ENCODE peak calls at places on chromosomes 7 and 10, in nine cellular contexts. G is AG09309, O is C1 segment of cervical spinal cord, E is NCI-H2081, U is Calu3, W is brain microvascular endothelial cell, X is NCI-H510A, S is left ventricle myocardium superior, B is GM20000. Q is an unnamed sample.

GRCh38 chr7:129433823-129434171 is 435 bp upstream of the STRIP2 start:
- DNase-seq in O (no peak), G (no peak), W (no peak), B (no peak), U (peak), E (peak), S (no peak), X (peak), Q (peak)

GRCh38 chr10:803041-803741 is 113.7 kb upstream of the DIP2C start:
- DNase-seq in E (no peak), U (no peak), S (no peak), W (no peak), B (no peak), X (no peak), O (no peak), G (no peak), Q (no peak)

GRCh38 chr7:138228764-138229163 is 152.5 kb downstream of the AKR1D1 start:
- DNase-seq in G (no peak), O (no peak), X (no peak), S (no peak), U (no peak), W (no peak), E (no peak), B (no peak), Q (no peak)

GRCh38 chr10:132713421-132714095 is 72.4 kb downstream of the NKX6-2 start:
- DNase-seq in O (peak), U (no peak), S (peak), X (no peak), E (no peak), B (no peak), W (no peak), G (no peak), Q (no peak)

GRCh38 chr10:100043344-100043743 is 33.6 kb upstream of the DNMBP start:
- DNase-seq in U (no peak), G (no peak), S (no peak), E (no peak), W (no peak), O (no peak), X (no peak), B (no peak), Q (no peak)

GRCh38 chr7:139990142-139990535 is 72.6 kb downstream of the PARP12 start:
- DNase-seq in E (no peak), B (no peak), U (no peak), S (no peak), W (no peak), X (no peak), G (no peak), O (no peak), Q (no peak)

GRCh38 chr7:158395780-158396214 is 191.8 kb downstream of the PTPRN2 start:
- DNase-seq in S (no peak), O (no peak), B (no peak), X (no peak), U (peak), G (no peak), E (no peak), W (no peak), Q (no peak)

GRCh38 chr10:113957013-113957412 is 86.7 kb upstream of the ADRB1 start:
- DNase-seq in E (no peak), O (no peak), S (no peak), X (no peak), G (peak), W (peak), B (no peak), U (no peak), Q (no peak)

GRCh38 chr7:98365863-98366561 is 34.9 kb downstream of the BAIAP2L1 start:
- DNase-seq in W (peak), S (peak), E (no peak), U (no peak), B (no peak), G (no peak), X (no peak), O (no peak), Q (no peak)

GRCh38 chr7:80611779-80612178 is 26.7 kb upstream of the CD36 start:
- DNase-seq in O (no peak), G (peak), S (peak), X (no peak), B (no peak), W (peak), E (peak), U (peak), Q (no peak)

GRCh38 chr7:29565982-29566746 is 2.5 kb downstream of the PRR15 start:
- DNase-seq in U (peak), E (peak), W (no peak), S (peak), X (no peak), G (no peak), B (no peak), O (peak), Q (no peak)

GRCh38 chr7:75608451-75609122 is 116.5 kb downstream of the SPDYE5 start:
- DNase-seq in W (no peak), U (no peak), G (no peak), X (no peak), O (no peak), B (no peak), E (no peak), S (no peak), Q (no peak)

GRCh38 chr10:7300327-7300726 is 110.5 kb downstream of the SFMBT2 start:
- DNase-seq in G (no peak), S (no peak), W (no peak), X (no peak), E (no peak), U (no peak), O (no peak), B (no peak), Q (no peak)

GRCh38 chr10:128463991-128464755 is 337.9 kb upstream of the MKI67 start:
- DNase-seq in S (no peak), G (no peak), U (peak), X (no peak), B (no peak), E (peak), O (no peak), W (peak), Q (no peak)